ENCODE peak calls at places on chromosomes 11 and 22, in seven cellular contexts. D is prostate gland, X is uterus, R is heart left ventricle, K is tibial nerve, C is neural progenitor cell, I is stomach. S is an unnamed sample.

GRCh38 chr11:95084509-95084908 is 5.1 kb upstream of the ENDOD1 start:
- DNase-seq in I (no peak), R (no peak), X (no peak), K (no peak), C (no peak), D (no peak), S (no peak)

GRCh38 chr11:7514099-7514725 is 413 bp downstream of the PPFIBP2 start:
- DNase-seq in R (no peak), D (peak; percentile 49), X (no peak), I (no peak), C (peak; percentile 42), K (no peak), S (no peak)

GRCh38 chr11:132643239-132643638 is 889.1 kb downstream of the OPCML start:
- DNase-seq in X (no peak), C (peak; percentile 33), R (no peak), D (no peak), K (no peak), I (no peak), S (no peak)

GRCh38 chr11:62444271-62444833 is 25.5 kb downstream of the SCGB1A1 start:
- DNase-seq in C (peak; percentile 41), R (peak; percentile 84), K (peak; percentile 61), I (peak; percentile 30), X (peak; percentile 82), D (no peak), S (peak; percentile 71)

GRCh38 chr11:119488256-119488995 is 65.5 kb upstream of the THY1 start:
- DNase-seq in D (no peak), I (no peak), K (no peak), X (peak; percentile 5), R (no peak), C (no peak), S (no peak)

GRCh38 chr11:103067118-103067517 is 24.8 kb downstream of the DCUN1D5 start:
- DNase-seq in I (no peak), X (no peak), R (no peak), D (no peak), C (no peak), K (no peak), S (no peak)

GRCh38 chr11:9462172-9462799 is 1.5 kb downstream of the ZNF143 start:
- DNase-seq in R (no peak), I (no peak), X (no peak), K (no peak), D (no peak), C (peak; percentile 4), S (peak; percentile 36)

GRCh38 chr11:114307524-114308203 is 11.5 kb downstream of the NNMT start:
- DNase-seq in D (no peak), K (peak; percentile 66), R (peak; percentile 62), I (peak; percentile 60), C (no peak), X (peak; percentile 60), S (peak; percentile 61)

GRCh38 chr22:38706101-38706884 is 549 bp downstream of the GTPBP1 start:
- DNase-seq in D (peak; percentile 21), X (peak; percentile 41), C (peak; percentile 64), I (peak; percentile 60), R (peak; percentile 79), K (peak; percentile 26), S (peak; percentile 71)

GRCh38 chr11:107998761-107999160 is 9.9 kb upstream of the CUL5 start:
- DNase-seq in K (no peak), R (no peak), X (no peak), C (no peak), D (no peak), I (no peak), S (no peak)

GRCh38 chr11:121557348-121557747 is 104.6 kb upstream of the SORL1-AS1 start:
- DNase-seq in D (no peak), K (no peak), R (no peak), I (no peak), C (no peak), X (no peak), S (no peak)

GRCh38 chr22:19069451-19069850 is 52.8 kb downstream of the DGCR2 start:
- DNase-seq in I (no peak), D (no peak), R (no peak), X (no peak), C (no peak), K (no peak), S (no peak)

GRCh38 chr22:48876951-48877350 is 950.7 kb downstream of the BRD1 start:
- DNase-seq in K (no peak), C (no peak), R (no peak), D (no peak), X (no peak), I (no peak), S (no peak)

DNA sequence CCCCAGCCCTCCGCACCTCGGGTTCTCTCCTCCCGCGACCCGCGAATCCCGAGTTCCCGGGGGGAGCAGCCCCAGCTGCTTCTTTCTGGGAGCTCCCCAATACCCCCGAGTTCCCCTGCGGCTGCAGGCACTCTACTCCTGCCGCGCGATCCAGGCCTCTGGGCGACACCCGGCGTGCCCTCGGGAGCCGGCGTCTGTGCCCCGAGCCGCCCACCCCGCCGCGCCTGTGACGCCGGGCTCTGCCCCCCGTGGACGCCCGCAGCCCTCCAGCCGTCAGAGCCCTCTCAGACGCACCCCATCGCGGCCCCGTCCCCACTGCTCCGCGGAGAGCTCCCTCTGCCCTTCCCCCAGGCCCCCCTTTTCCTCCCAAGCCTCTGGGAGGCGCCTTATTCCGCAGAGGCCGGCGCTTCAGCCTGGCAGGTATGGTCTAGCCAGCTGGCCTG is 422 bp downstream of the GLB1L2 start:
- DNase-seq in D (peak; percentile 43), K (no peak), I (no peak), X (peak; percentile 30), C (peak; percentile 75), R (no peak), S (peak; percentile 57)
- TF ChIP-seq CTCF in D (no peak), K (no peak), I (no peak), X (no peak), C (peak; percentile 28), R (no peak), S (no peak)

GRCh38 chr22:36336246-36337182 is 51.3 kb downstream of the MYH9 start:
- DNase-seq in C (no peak), X (no peak), R (no peak), D (no peak), K (no peak), I (no peak), S (no peak)
- H3K4me1 ChIP-seq in C (peaks cover 38% of the 10 kb centered on the region), X (peaks cover 29% of the 10 kb centered on the region), R (peaks cover 100% of the 10 kb centered on the region), D (peaks cover 64% of the 10 kb centered on the region), K (peaks cover 79% of the 10 kb centered on the region), I (peaks cover 100% of the 10 kb centered on the region), S (peaks cover 52% of the 10 kb centered on the region)

DNA sequence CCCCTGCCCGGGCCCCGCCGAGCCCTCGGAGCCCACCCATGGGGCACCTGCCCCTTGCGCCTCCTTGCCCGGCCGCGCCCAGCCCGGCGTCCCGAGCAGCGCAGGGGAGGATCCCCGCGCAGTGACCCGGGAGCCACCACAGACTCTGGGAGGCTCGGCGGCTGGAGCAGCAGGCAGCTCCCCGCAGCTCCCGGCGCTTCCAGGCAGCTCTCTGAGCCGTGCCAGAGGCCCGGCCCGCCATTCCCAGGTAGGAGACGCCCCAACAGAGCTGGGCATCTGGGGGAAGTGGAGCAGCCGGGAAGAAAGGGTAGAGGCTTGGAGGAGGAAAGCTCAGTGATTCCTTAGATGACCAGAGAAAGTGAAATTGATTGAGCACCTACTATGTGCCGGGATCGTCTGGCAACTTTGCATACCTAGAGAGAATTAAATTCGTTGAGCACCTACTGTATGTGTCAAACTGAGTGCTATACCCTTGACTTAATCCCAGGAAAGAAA is 670 bp downstream of the RASD2 start:
- DNase-seq in C (peak; percentile 68), K (no peak), D (no peak), X (no peak), R (no peak), I (peak; percentile 51), S (peak; percentile 29)
- H3K4me3 ChIP-seq in C (peak overlapping the region; percentile 66), K (no peak overlapping the region), D (peak overlapping the region; percentile 51), X (peak overlapping the region; percentile 46), R (peak overlapping the region; percentile 48), I (peak overlapping the region; percentile 59), S (peak overlapping the region; percentile 7)

DNA sequence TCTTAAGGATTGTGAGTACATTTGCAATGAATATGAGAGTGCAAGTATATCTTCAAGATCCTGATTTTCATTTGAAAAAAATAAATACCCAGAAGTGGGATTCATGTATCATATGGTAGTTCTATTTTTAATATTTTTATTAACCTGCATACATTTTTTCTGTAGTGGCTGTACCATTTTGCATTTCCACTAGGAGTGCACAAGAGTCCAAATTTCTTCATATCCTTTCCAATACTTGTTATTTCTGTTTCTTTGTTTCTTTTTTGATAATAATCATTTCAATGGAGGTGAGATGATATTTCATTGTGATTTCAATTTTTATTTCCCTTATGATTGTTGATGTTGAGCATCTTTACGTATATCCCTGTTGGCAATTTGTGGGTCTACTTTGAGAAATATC is 759.8 kb upstream of the CNTN5 start:
- DNase-seq in I (no peak), X (no peak), D (no peak), R (no peak), K (no peak), C (no peak), S (no peak)
- TF ChIP-seq CTCF in I (no peak), X (no peak), D (no peak), R (no peak), K (no peak), C (peak; percentile 38), S (no peak)

GRCh38 chr22:36469094-36469710 is 12.2 kb downstream of the TXN2 start:
- DNase-seq in D (no peak), I (no peak), C (no peak), K (no peak), R (no peak), X (no peak), S (no peak)
- H3K4me1 ChIP-seq in D (peaks cover 24% of the 10 kb centered on the region), I (peaks cover 71% of the 10 kb centered on the region), C (no peaks in the 10 kb centered on the region), K (peaks cover 15% of the 10 kb centered on the region), R (peaks cover 65% of the 10 kb centered on the region), X (peaks cover 9% of the 10 kb centered on the region), S (peaks cover 18% of the 10 kb centered on the region)

DNA sequence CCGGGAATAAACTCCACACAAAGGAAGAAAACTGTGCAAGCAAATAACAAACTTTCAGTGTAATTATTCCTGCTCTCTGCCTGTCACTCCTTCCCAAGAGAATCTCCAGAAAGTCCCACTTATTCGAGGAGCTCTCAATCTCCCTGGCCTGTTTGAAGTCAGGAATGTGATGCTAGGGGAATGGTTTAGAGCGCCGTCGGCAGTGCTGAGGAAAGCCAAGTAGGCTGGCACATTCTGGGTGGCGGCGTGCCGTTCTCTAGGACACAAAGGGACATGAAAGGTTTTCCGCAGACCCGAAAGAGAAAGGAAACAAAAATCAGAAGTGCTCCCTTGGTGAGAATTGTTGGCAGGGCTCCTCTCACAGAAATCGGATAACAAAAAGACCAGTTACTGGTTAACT is 81.9 kb downstream of the RCN1 start:
- DNase-seq in R (no peak), X (no peak), C (peak; percentile 59), I (peak; percentile 43), K (no peak), D (peak; percentile 14), S (no peak)
- H3K4me3 ChIP-seq in R (no peak overlapping the region), X (no peak overlapping the region), C (no peak overlapping the region), I (peak overlapping the region; percentile 28), K (peak overlapping the region; percentile 21), D (peak overlapping the region; percentile 11), S (no peak overlapping the region)

GRCh38 chr11:36540998-36541397 is 26.8 kb upstream of the RAG1 start:
- DNase-seq in D (no peak), I (peak; percentile 49), R (no peak), X (no peak), C (peak; percentile 61), K (no peak), S (no peak)
- TF ChIP-seq CTCF in D (no peak), I (no peak), R (peak; percentile 50), X (peak; percentile 4), C (peak; percentile 43), K (no peak), S (no peak)

S was measured in mucosa of descending colon.